ENCODE peak calls at places on chromosomes 5 and 9, in ten cellular contexts. F is amniotic stem cell, M is OCI-M1, V is occipital lobe, N is ELR, Z is iPS-NIHi11, I is endothelial cell, X is A673, K is NCI-H460, R is NCI-H446 treated with DMSO at 0.1 percent for 48 hours. B is an unnamed sample.

GRCh38 chr9:93141771-93142483 is 7.9 kb upstream of the NINJ1 start:
- DNase-seq in F (no peak), M (no peak), V (no peak), N (no peak), Z (no peak), I (no peak), X (no peak), K (no peak), R (no peak), B (no peak)

GRCh38 chr5:65037845-65038815 is 269.4 kb downstream of the CWC27 start:
- DNase-seq in F (no peak), M (peak), V (no peak), N (peak), Z (peak), I (no peak), X (peak), K (no peak), R (no peak), B (no peak)

GRCh38 chr9:75164573-75164972 is 76.3 kb downstream of the OSTF1 start:
- DNase-seq in F (no peak), M (no peak), V (no peak), N (no peak), Z (no peak), I (no peak), X (no peak), K (no peak), R (no peak), B (no peak)

GRCh38 chr5:142110988-142111687 is 2.6 kb downstream of the NDFIP1 start:
- DNase-seq in F (no peak), M (no peak), V (no peak), N (no peak), Z (no peak), I (no peak), X (no peak), K (no peak), R (no peak), B (no peak)

GRCh38 chr9:28389411-28389810 is 816.1 kb upstream of the C9orf72 start:
- DNase-seq in F (no peak), M (no peak), V (no peak), N (no peak), Z (peak), I (no peak), X (no peak), K (no peak), R (no peak), B (no peak)

GRCh38 chr9:38421498-38422211 is 2.6 kb downstream of the IGFBPL1 start:
- DNase-seq in F (no peak), M (no peak), V (no peak), N (no peak), Z (peak), I (no peak), X (peak), K (no peak), R (peak), B (no peak)

GRCh38 chr5:42242210-42242609 is 181.0 kb upstream of the GHR start:
- DNase-seq in F (no peak), M (no peak), V (no peak), N (no peak), Z (no peak), I (no peak), X (no peak), K (no peak), R (no peak), B (no peak)

GRCh38 chr9:84436386-84437114 is 96.0 kb upstream of the SLC28A3 start:
- DNase-seq in F (no peak), M (peak), V (no peak), N (no peak), Z (no peak), I (no peak), X (no peak), K (no peak), R (no peak), B (no peak)

GRCh38 chr9:96117398-96118060 is 184.4 kb downstream of the HSD17B3 start:
- DNase-seq in F (no peak), M (no peak), V (no peak), N (no peak), Z (no peak), I (no peak), X (no peak), K (no peak), R (no peak), B (no peak)

GRCh38 chr5:130836729-130837660 is 328.1 kb downstream of the HINT1 start:
- DNase-seq in F (peak), M (peak), V (no peak), N (peak), Z (no peak), I (no peak), X (peak), K (peak), R (no peak), B (peak)

GRCh38 chr5:2904399-2904798 is 152.9 kb upstream of the IRX2 start:
- DNase-seq in F (no peak), M (no peak), V (no peak), N (no peak), Z (no peak), I (no peak), X (no peak), K (no peak), R (no peak), B (no peak)

GRCh38 chr5:491119-491855 is 33.0 kb downstream of the SLC9A3 start:
- DNase-seq in F (no peak), M (no peak), V (no peak), N (no peak), Z (no peak), I (no peak), X (no peak), K (no peak), R (no peak), B (no peak)

GRCh38 chr9:31590091-31590490 is 794.4 kb upstream of the ACO1 start:
- DNase-seq in F (no peak), M (peak), V (no peak), N (no peak), Z (no peak), I (no peak), X (no peak), K (no peak), R (no peak), B (no peak)

GRCh38 chr9:113719919-113720318 is 156.2 kb upstream of the ZNF618 start:
- DNase-seq in F (no peak), M (no peak), V (no peak), N (no peak), Z (no peak), I (no peak), X (no peak), K (no peak), R (no peak), B (no peak)

GRCh38 chr5:110965773-110966581 is 105.5 kb upstream of the TSLP start:
- DNase-seq in F (no peak), M (no peak), V (no peak), N (no peak), Z (no peak), I (no peak), X (no peak), K (no peak), R (no peak), B (no peak)

GRCh38 chr5:132227485-132228240 is at the start of gene P4HA2:
- DNase-seq in F (peak), M (peak), V (peak), N (peak), Z (peak), I (peak), X (peak), K (peak), R (no peak), B (no peak)

GRCh38 chr9:73090214-73090613 is 61.5 kb upstream of the ANXA1 start:
- DNase-seq in F (no peak), M (no peak), V (no peak), N (no peak), Z (no peak), I (no peak), X (no peak), K (no peak), R (no peak), B (no peak)

GRCh38 chr5:115657883-115658233 is 32.0 kb upstream of the TMED7 start:
- DNase-seq in F (peak), M (no peak), V (no peak), N (peak), Z (no peak), I (no peak), X (no peak), K (no peak), R (no peak), B (peak)

GRCh38 chr5:140381972-140382371 is 19.7 kb upstream of the ANKHD1 start:
- DNase-seq in F (no peak), M (peak), V (no peak), N (no peak), Z (no peak), I (no peak), X (no peak), K (no peak), R (no peak), B (no peak)

GRCh38 chr9:13865869-13866268 is 448.1 kb downstream of the NFIB start:
- DNase-seq in F (no peak), M (no peak), V (no peak), N (peak), Z (no peak), I (no peak), X (no peak), K (no peak), R (no peak), B (peak)

GRCh38 chr5:1445313-1445894 is at the start of gene SLC6A3:
- DNase-seq in F (no peak), M (no peak), V (no peak), N (no peak), Z (peak), I (peak), X (peak), K (no peak), R (no peak), B (no peak)

GRCh38 chr9:127388037-127388855 is 8.7 kb upstream of the SLC2A8 start:
- DNase-seq in F (peak), M (peak), V (no peak), N (peak), Z (no peak), I (no peak), X (peak), K (peak), R (no peak), B (peak)

GRCh38 chr9:111944467-111944866 is 47.9 kb downstream of the UGCG start:
- DNase-seq in F (no peak), M (no peak), V (no peak), N (peak), Z (no peak), I (no peak), X (no peak), K (no peak), R (no peak), B (no peak)

GRCh38 chr5:142432961-142433360 is 108.1 kb upstream of the SPRY4 start:
- DNase-seq in F (no peak), M (no peak), V (no peak), N (no peak), Z (peak), I (no peak), X (no peak), K (no peak), R (no peak), B (no peak)

GRCh38 chr5:102532126-102532525 is 33.3 kb upstream of the SLCO6A1 start:
- DNase-seq in F (no peak), M (no peak), V (no peak), N (no peak), Z (no peak), I (no peak), X (no peak), K (no peak), R (no peak), B (no peak)

GRCh38 chr5:122371511-122372151 is 59.6 kb downstream of the SNCAIP start:
- DNase-seq in F (no peak), M (no peak), V (no peak), N (no peak), Z (no peak), I (no peak), X (no peak), K (no peak), R (peak), B (no peak)

GRCh38 chr5:36661446-36662220 is 55.2 kb downstream of the SLC1A3 start:
- DNase-seq in F (no peak), M (no peak), V (no peak), N (no peak), Z (no peak), I (no peak), X (no peak), K (no peak), R (no peak), B (no peak)

GRCh38 chr5:128988476-128988875 is 23.2 kb downstream of the SLC27A6 start:
- DNase-seq in F (no peak), M (no peak), V (no peak), N (no peak), Z (no peak), I (no peak), X (no peak), K (no peak), R (no peak), B (no peak)

GRCh38 chr5:17216176-17216973 is 1.1 kb upstream of the BASP1 start:
- DNase-seq in F (peak), M (peak), V (peak), N (peak), Z (peak), I (peak), X (peak), K (peak), R (peak), B (peak)

GRCh38 chr9:104993291-104993963 is 65.5 kb upstream of the ABCA1 start:
- DNase-seq in F (no peak), M (peak), V (peak), N (peak), Z (peak), I (peak), X (no peak), K (no peak), R (no peak), B (no peak)

GRCh38 chr5:141349917-141350619 is at the start of gene PCDHGB1:
- DNase-seq in F (peak), M (peak), V (no peak), N (peak), Z (peak), I (peak), X (peak), K (peak), R (peak), B (no peak)